ENCODE peak calls at places on chromosomes 5 and 9, in seven cellular contexts. W is heart right ventricle, R is mucosa of descending colon, J is esophagus squamous epithelium, T is tibial nerve, C is HCT116, F is left ventricle myocardium inferior. S is an unnamed sample.

GRCh38 chr5:74325866-74326265 is 314.7 kb downstream of the ENC1 start:
- DNase-seq in W (no peak), R (no peak), J (no peak), T (no peak), C (no peak), F (no peak), S (no peak)

GRCh38 chr9:96062051-96062450 is 186.6 kb downstream of the ERCC6L2 start:
- DNase-seq in W (no peak), R (no peak), J (no peak), T (no peak), C (no peak), F (no peak), S (no peak)

GRCh38 chr5:141994737-141995136 is 18.1 kb downstream of the GNPDA1 start:
- DNase-seq in W (no peak), R (no peak), J (no peak), T (no peak), C (no peak), F (no peak), S (no peak)

GRCh38 chr9:83699615-83700014 is 8.1 kb downstream of the UBQLN1 start:
- DNase-seq in W (no peak), R (no peak), J (no peak), T (no peak), C (no peak), F (no peak), S (no peak)

GRCh38 chr9:96515629-96516470 is 65.9 kb downstream of the HABP4 start:
- DNase-seq in W (no peak), R (no peak), J (no peak), T (peak; percentile 36), C (no peak), F (no peak), S (no peak)

GRCh38 chr5:52685621-52686370 is 101.9 kb upstream of the ITGA1 start:
- DNase-seq in W (no peak), R (no peak), J (no peak), T (no peak), C (no peak), F (no peak), S (no peak)

GRCh38 chr9:129333961-129334743 is 156.1 kb upstream of the IER5L start:
- DNase-seq in W (peak; percentile 89), R (peak; percentile 79), J (peak; percentile 62), T (peak; percentile 74), C (peak; percentile 93), F (peak; percentile 93), S (peak; percentile 31)

GRCh38 chr5:107570805-107571531 is 99.8 kb downstream of the EFNA5 start:
- DNase-seq in W (no peak), R (peak; percentile 55), J (no peak), T (no peak), C (no peak), F (no peak), S (no peak)

GRCh38 chr5:111942214-111942613 is 185.2 kb upstream of the NREP start:
- DNase-seq in W (no peak), R (no peak), J (no peak), T (no peak), C (no peak), F (no peak), S (no peak)

GRCh38 chr5:417301-417700 is 25.7 kb upstream of the EXOC3 start:
- DNase-seq in W (no peak), R (no peak), J (no peak), T (no peak), C (no peak), F (no peak), S (no peak)

GRCh38 chr5:131441184-131441583 is 177.3 kb downstream of the CDC42SE2 start:
- DNase-seq in W (no peak), R (no peak), J (no peak), T (no peak), C (no peak), F (no peak), S (no peak)
- H3K36me3 ChIP-seq in W (peaks cover 24% of the 10 kb centered on the region), R (no peaks in the 10 kb centered on the region), J (no peaks in the 10 kb centered on the region), T (no peaks in the 10 kb centered on the region), C (peaks cover 4% of the 10 kb centered on the region), F (peaks cover 85% of the 10 kb centered on the region), S (peaks cover 87% of the 10 kb centered on the region)

GRCh38 chr5:59142138-59142537 is 559.3 kb downstream of the RAB3C start:
- DNase-seq in W (no peak), R (no peak), J (no peak), T (no peak), C (no peak), F (no peak), S (no peak)

GRCh38 chr5:59143926-59144333 is 561.1 kb downstream of the RAB3C start:
- DNase-seq in W (no peak), R (no peak), J (no peak), T (no peak), C (no peak), F (no peak), S (no peak)

GRCh38 chr5:59142927-59143326 is 560.1 kb downstream of the RAB3C start:
- DNase-seq in W (no peak), R (no peak), J (no peak), T (no peak), C (no peak), F (no peak), S (no peak)

GRCh38 chr5:59149271-59149670 is 566.4 kb downstream of the RAB3C start:
- DNase-seq in W (no peak), R (no peak), J (no peak), T (no peak), C (no peak), F (no peak), S (no peak)

GRCh38 chr5:59146729-59147128 is 563.9 kb downstream of the RAB3C start:
- DNase-seq in W (no peak), R (no peak), J (no peak), T (no peak), C (no peak), F (no peak), S (no peak)
- H3K4me3 ChIP-seq in W (no peak overlapping the region), R (no peak overlapping the region), J (no peak overlapping the region), T (no peak overlapping the region), C (no peak overlapping the region), F (no peak overlapping the region), S (no peak overlapping the region)

GRCh38 chr5:10409504-10409903 is 32.2 kb upstream of the ROPN1L start:
- DNase-seq in W (no peak), R (no peak), J (no peak), T (no peak), C (no peak), F (no peak), S (no peak)

GRCh38 chr5:10411336-10411735 is 30.3 kb upstream of the ROPN1L start:
- DNase-seq in W (no peak), R (no peak), J (no peak), T (no peak), C (no peak), F (no peak), S (no peak)

GRCh38 chr5:10403829-10404228 is 37.9 kb upstream of the ROPN1L start:
- DNase-seq in W (no peak), R (no peak), J (no peak), T (no peak), C (no peak), F (no peak), S (no peak)

GRCh38 chr5:10401499-10401898 is 40.2 kb upstream of the ROPN1L start:
- DNase-seq in W (no peak), R (no peak), J (no peak), T (no peak), C (no peak), F (no peak), S (no peak)

DNA sequence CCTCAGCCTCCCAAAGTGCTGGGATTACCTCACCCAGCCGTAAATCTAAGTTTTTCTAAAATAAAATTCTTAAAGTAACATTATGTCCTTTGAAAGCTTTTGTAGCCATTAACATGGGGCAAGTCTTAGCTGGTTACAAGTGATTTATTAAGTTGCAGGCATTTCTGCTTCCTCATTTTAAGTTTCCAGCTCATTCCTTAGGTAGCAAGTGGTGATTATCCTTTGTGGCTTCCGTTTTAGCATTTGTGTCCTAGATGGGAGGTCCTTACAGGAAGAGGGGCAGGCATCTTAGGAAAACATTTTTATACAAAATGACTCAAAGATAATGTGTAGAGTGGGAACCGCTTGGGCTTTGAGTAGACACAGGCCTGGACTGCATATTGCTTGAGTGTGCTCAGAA is 35.0 kb upstream of the ROPN1L start:
- DNase-seq in W (no peak), R (no peak), J (no peak), T (no peak), C (no peak), F (no peak), S (no peak)
- H3K36me3 ChIP-seq in W (peaks cover 80% of the 10 kb centered on the region), R (peaks cover 9% of the 10 kb centered on the region), J (peaks cover 21% of the 10 kb centered on the region), T (peaks cover 4% of the 10 kb centered on the region), C (peaks cover 44% of the 10 kb centered on the region), F (peaks cover 99% of the 10 kb centered on the region), S (peaks cover 28% of the 10 kb centered on the region)

GRCh38 chr9:87909310-87910041 is 8.3 kb upstream of the SPATA31C1 start:
- DNase-seq in W (no peak), R (peak; percentile 98), J (no peak), T (no peak), C (peak; percentile 82), F (no peak), S (no peak)
- H3K4me3 ChIP-seq in W (no peak overlapping the region), R (peak overlapping the region; percentile 4), J (no peak overlapping the region), T (no peak overlapping the region), C (peak overlapping the region; percentile 46), F (no peak overlapping the region), S (no peak overlapping the region)

DNA sequence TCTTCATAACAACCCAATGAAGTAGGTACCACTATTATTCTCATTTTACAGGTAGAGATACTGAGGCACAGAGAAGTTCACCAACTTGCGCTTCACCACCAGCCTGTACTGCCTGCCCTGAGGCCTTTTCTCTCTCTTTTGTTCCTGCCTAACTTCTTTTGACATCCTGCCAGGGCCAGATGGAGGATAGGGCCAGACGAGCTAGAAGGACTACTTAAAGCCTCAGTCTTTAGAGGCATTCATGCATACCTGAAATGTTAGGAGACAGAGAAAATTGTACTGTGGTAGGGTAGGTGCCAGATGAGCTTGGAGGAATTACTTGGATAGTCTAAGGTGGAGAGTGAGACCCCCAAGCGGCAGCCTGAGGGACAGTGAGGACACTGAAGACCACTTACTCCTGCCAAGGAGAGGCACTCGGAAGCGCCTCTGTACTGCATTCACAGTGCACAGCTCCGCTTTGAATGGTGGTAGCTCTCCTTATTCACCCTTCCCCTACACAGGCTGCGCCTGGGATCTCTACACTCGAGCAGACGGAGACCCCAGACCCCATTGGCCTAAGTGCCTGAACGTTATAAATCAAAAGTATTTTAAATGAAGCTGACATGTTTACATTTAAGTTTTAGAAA is 6.2 kb upstream of the ORM1 start:
- DNase-seq in W (no peak), R (no peak), J (no peak), T (no peak), C (no peak), F (no peak), S (no peak)
- H3K36me3 ChIP-seq in W (no peaks in the 10 kb centered on the region), R (no peaks in the 10 kb centered on the region), J (no peaks in the 10 kb centered on the region), T (no peaks in the 10 kb centered on the region), C (no peaks in the 10 kb centered on the region), F (no peaks in the 10 kb centered on the region), S (no peaks in the 10 kb centered on the region)